ENCODE peak calls at places on chromosomes 13 and 19, in eight cellular contexts. P is stimulated activated naive B cell treated with anti-CD40 and anti-IgM and Interleukin-4, amounts not matched to agents 10 μg/mL and 1 μg/mL and 100 μg/mL, for 72 hours; C is iPS DF 19.7; I is stomach; J is stimulated activated CD4-positive, alpha-beta T cell treated with anti-CD3 and anti-CD28 coated beads, TNF-alpha, amount 100 ng/mL, for 1 hour; G is hepatocyte; U is M059J; L is NCI-H1092. Z is an unnamed sample.

GRCh38 chr19:56995298-56995697 is 124.5 kb upstream of the USP29 start:
- DNase-seq in P (no peak), C (no peak), I (no peak), J (no peak), G (no peak), U (no peak), L (no peak), Z (no peak)

GRCh38 chr13:99288069-99288468 is 19.1 kb downstream of the GPR183 start:
- DNase-seq in P (peak), C (no peak), I (no peak), J (no peak), G (no peak), U (no peak), L (peak), Z (no peak)

GRCh38 chr19:31074751-31075150 is 274.5 kb downstream of the TSHZ3 start:
- DNase-seq in P (no peak), C (no peak), I (no peak), J (no peak), G (no peak), U (no peak), L (no peak), Z (no peak)

GRCh38 chr19:45591004-45591637 is 6.5 kb upstream of the OPA3 start:
- DNase-seq in P (no peak), C (no peak), I (peak), J (no peak), G (peak), U (peak), L (peak), Z (no peak)

GRCh38 chr19:2043864-2044708 is 7.0 kb downstream of the MKNK2 start:
- DNase-seq in P (no peak), C (no peak), I (no peak), J (no peak), G (peak), U (no peak), L (no peak), Z (no peak)

GRCh38 chr19:33472696-33473624 is 48.6 kb downstream of the PEPD start:
- DNase-seq in P (no peak), C (no peak), I (no peak), J (no peak), G (no peak), U (peak), L (no peak), Z (no peak)

GRCh38 chr19:7841751-7842660 is 12.0 kb downstream of the EVI5L start:
- DNase-seq in P (no peak), C (no peak), I (no peak), J (no peak), G (no peak), U (no peak), L (no peak), Z (no peak)

GRCh38 chr19:1161716-1162115 is 12.4 kb downstream of the SBNO2 start:
- DNase-seq in P (no peak), C (no peak), I (peak), J (no peak), G (no peak), U (no peak), L (no peak), Z (no peak)

GRCh38 chr19:7482584-7483439 is 6.0 kb downstream of the PEX11G start:
- DNase-seq in P (no peak), C (no peak), I (no peak), J (no peak), G (peak), U (no peak), L (no peak), Z (no peak)

GRCh38 chr19:40674291-40674690 is 16.2 kb downstream of the NUMBL start:
- DNase-seq in P (no peak), C (no peak), I (no peak), J (no peak), G (no peak), U (no peak), L (no peak), Z (no peak)

GRCh38 chr13:102400619-102401125 is 1.2 kb downstream of the FGF14 start:
- DNase-seq in P (no peak), C (no peak), I (no peak), J (no peak), G (no peak), U (no peak), L (no peak), Z (no peak)